ENCODE peak calls at places on chromosomes 7 and 10, in seven cellular contexts. F is stimulated activated CD4-positive, alpha-beta T cell treated with anti-CD3 and anti-CD28 coated beads, Interleukin-12 subunit alpha, Interleukin-12 subunit beta, amount 100 ng/mL, for 48 hours; A is activated CD8-positive, alpha-beta memory T cell treated with anti-CD3 and anti-CD28 coated beads for 24 hours; V is activated CD4-positive, CD25-positive, alpha-beta regulatory T cell; D is fibroblast of lung; Y is KBM-7; G is stimulated activated CD8-positive, alpha-beta memory T cell treated with anti-CD3 and anti-CD28 coated beads, Interleukin-2, amount 100 ng/mL, for 1 hour. I is an unnamed sample.
A peak's percentile ranks its signal among the peaks of the same experiment; 100 is the strongest.

GRCh38 chr10:1177936-1178335 is 121.8 kb downstream of the WDR37 start:
- DNase-seq in V (no peak), D (no peak), A (no peak), Y (no peak), F (no peak), G (no peak), I (no peak)

GRCh38 chr7:126803060-126803665 is 449.6 kb downstream of the GRM8 start:
- DNase-seq in D (peak; percentile 63), Y (peak; percentile 63), F (peak; percentile 0), V (no peak), G (no peak), A (no peak), I (peak; percentile 27)

GRCh38 chr7:75534727-75535307 is 42.7 kb downstream of the SPDYE5 start:
- DNase-seq in F (no peak), A (no peak), G (no peak), Y (peak; percentile 68), V (no peak), D (peak; percentile 87), I (no peak)

GRCh38 chr10:88793747-88794299 is 8.7 kb upstream of the LIPM start:
- DNase-seq in V (no peak), G (no peak), D (peak; percentile 78), F (no peak), A (no peak), Y (no peak), I (peak; percentile 60)

GRCh38 chr10:3622845-3623621 is 162.0 kb downstream of the KLF6 start:
- DNase-seq in D (peak; percentile 61), A (peak; percentile 68), F (peak; percentile 11), Y (no peak), G (no peak), V (no peak), I (no peak)

GRCh38 chr7:101986335-101986734 is 168.9 kb downstream of the CUX1 start:
- DNase-seq in D (peak; percentile 38), A (no peak), F (no peak), Y (no peak), V (no peak), G (no peak), I (no peak)

GRCh38 chr10:49079499-49079898 is 35.8 kb downstream of the VSTM4 start:
- DNase-seq in D (no peak), V (no peak), G (no peak), A (no peak), F (no peak), Y (no peak), I (no peak)

GRCh38 chr7:107560898-107561516 is 2.7 kb downstream of the COG5 start:
- DNase-seq in V (no peak), G (no peak), F (no peak), Y (peak; percentile 29), D (peak; percentile 58), A (no peak), I (peak; percentile 96)

GRCh38 chr10:130493446-130494198 is 357.4 kb downstream of the GLRX3 start:
- DNase-seq in V (no peak), F (no peak), G (no peak), D (no peak), Y (no peak), A (no peak), I (no peak)

GRCh38 chr10:35451103-35452016 is 115.1 kb downstream of the CCNY start:
- DNase-seq in V (no peak), F (no peak), Y (peak; percentile 77), G (no peak), A (no peak), D (no peak), I (no peak)

GRCh38 chr10:5812283-5813090 is 747 bp downstream of the GDI2 start:
- DNase-seq in G (peak; percentile 3), F (peak; percentile 8), D (peak; percentile 9), V (peak; percentile 24), A (no peak), Y (peak; percentile 54), I (peak; percentile 22)

GRCh38 chr7:157784114-157784835 is 447.5 kb downstream of the DNAJB6 start:
- DNase-seq in G (no peak), V (no peak), F (no peak), Y (no peak), A (no peak), D (peak; percentile 9), I (no peak)

GRCh38 chr7:78673272-78673671 is 780.2 kb downstream of the MAGI2 start:
- DNase-seq in Y (no peak), A (no peak), G (no peak), V (no peak), F (no peak), D (no peak), I (no peak)

GRCh38 chr7:85067371-85067770 is 119.5 kb downstream of the SEMA3D start:
- DNase-seq in G (no peak), V (no peak), Y (no peak), D (no peak), F (no peak), A (no peak), I (no peak)

GRCh38 chr10:93468532-93469213 is 13.5 kb downstream of the MYOF start:
- DNase-seq in Y (no peak), G (no peak), A (no peak), V (no peak), D (peak; percentile 96), F (no peak), I (peak; percentile 80)

GRCh38 chr7:37432240-37432917 is 16.3 kb downstream of the ELMO1 start:
- DNase-seq in F (no peak), V (no peak), G (no peak), A (no peak), D (no peak), Y (no peak), I (no peak)

GRCh38 chr10:21888959-21889358 is 114.6 kb downstream of the DNAJC1 start:
- DNase-seq in Y (peak; percentile 57), G (no peak), A (no peak), F (no peak), D (no peak), V (no peak), I (no peak)

GRCh38 chr7:155456772-155457543 is 971 bp upstream of the EN2 start:
- DNase-seq in G (no peak), V (no peak), A (peak; percentile 71), D (peak; percentile 45), Y (peak; percentile 53), F (no peak), I (no peak)

GRCh38 chr7:50197547-50197946 is 104.5 kb upstream of the ZPBP start:
- DNase-seq in F (peak; percentile 79), Y (no peak), D (no peak), G (peak; percentile 35), A (peak; percentile 81), V (peak; percentile 10), I (no peak)

GRCh38 chr10:81177651-81178244 is 640.0 kb downstream of the SH2D4B start:
- DNase-seq in F (no peak), D (no peak), G (no peak), A (no peak), Y (peak; percentile 16), V (no peak), I (peak; percentile 13)

GRCh38 chr7:64559206-64559605 is 3.7 kb downstream of the ZNF680 start:
- DNase-seq in D (peak; percentile 62), G (no peak), F (no peak), A (no peak), Y (no peak), V (no peak), I (peak; percentile 12)

GRCh38 chr7:92135100-92135429 is 788 bp upstream of the CYP51A1 start:
- DNase-seq in D (peak; percentile 34), A (no peak), G (no peak), V (no peak), F (no peak), Y (no peak), I (no peak)

GRCh38 chr7:102318482-102318971 is 31.9 kb downstream of the SH2B2 start:
- DNase-seq in F (no peak), G (no peak), D (peak; percentile 41), Y (no peak), A (no peak), V (no peak), I (peak; percentile 59)

GRCh38 chr10:70661623-70662361 is 10.5 kb upstream of the ADAMTS14 start:
- DNase-seq in Y (no peak), D (no peak), G (no peak), F (no peak), A (no peak), V (no peak), I (no peak)

GRCh38 chr10:46225597-46225996 is 61.2 kb upstream of the ANTXRL start:
- DNase-seq in Y (no peak), A (no peak), V (no peak), D (no peak), G (no peak), F (no peak), I (no peak)

GRCh38 chr10:15461353-15462108 is 90.4 kb upstream of the FAM171A1 start:
- DNase-seq in D (peak; percentile 7), V (no peak), F (no peak), A (no peak), G (no peak), Y (no peak), I (peak; percentile 31)

GRCh38 chr10:127977368-127978009 is 70.6 kb downstream of the PTPRE start:
- DNase-seq in G (no peak), Y (no peak), F (no peak), A (peak; percentile 48), D (peak; percentile 86), V (no peak), I (no peak)

GRCh38 chr10:123331438-123331837 is 177.2 kb downstream of the BUB3 start:
- DNase-seq in G (no peak), F (no peak), D (peak; percentile 72), V (no peak), Y (no peak), A (no peak), I (no peak)

GRCh38 chr7:54955296-54955695 is 63.5 kb upstream of the EGFR start:
- DNase-seq in F (no peak), G (no peak), D (no peak), Y (no peak), A (no peak), V (no peak), I (no peak)

GRCh38 chr10:114560144-114560543 is 97.9 kb downstream of the ABLIM1 start:
- DNase-seq in G (no peak), Y (no peak), F (no peak), V (no peak), A (no peak), D (no peak), I (no peak)

GRCh38 chr10:98748298-98748697 is 301.6 kb upstream of the HPS1 start:
- DNase-seq in Y (peak; percentile 52), V (no peak), G (no peak), D (no peak), A (no peak), F (no peak), I (no peak)

GRCh38 chr10:69491611-69492010 is 40.3 kb downstream of the TSPAN15 start:
- DNase-seq in A (no peak), Y (peak; percentile 74), F (no peak), V (no peak), G (no peak), D (no peak), I (no peak)

I was measured in foreskin keratinocyte.